ENCODE peak calls at places on chromosomes 1 and 21, in four cellular contexts. R is CD8-positive, alpha-beta T cell; N is heart right ventricle; Y is dorsolateral prefrontal cortex. F is an unnamed sample.

GRCh38 chr1:96292141-96292540 is 429.4 kb upstream of the PTBP2 start:
- DNase-seq in R (no peak), N (no peak), Y (no peak), F (no peak)

GRCh38 chr1:159040206-159040605 is 30.5 kb downstream of the IFI16 start:
- DNase-seq in R (no peak), N (no peak), Y (no peak), F (no peak)

GRCh38 chr1:113118266-113118665 is 45.3 kb downstream of the LRIG2 start:
- DNase-seq in R (no peak), N (no peak), Y (no peak), F (no peak)

GRCh38 chr1:239058190-239058589 is 328.2 kb upstream of the CHRM3 start:
- DNase-seq in R (no peak), N (no peak), Y (no peak), F (no peak)

GRCh38 chr1:92945748-92946270 is 15.5 kb downstream of the DIPK1A start:
- DNase-seq in R (no peak), N (no peak), Y (no peak), F (no peak)

GRCh38 chr1:186626533-186626932 is 53.7 kb downstream of the PTGS2 start:
- DNase-seq in R (no peak), N (no peak), Y (no peak), F (no peak)

GRCh38 chr1:234163267-234163919 is 209.9 kb upstream of the COA6 start:
- DNase-seq in R (no peak), N (no peak), Y (peak), F (no peak)

GRCh38 chr21:28636988-28637691 is 355.5 kb downstream of the LTN1 start:
- DNase-seq in R (no peak), N (no peak), Y (no peak), F (no peak)

GRCh38 chr1:67142931-67143330 is 8.2 kb upstream of the C1orf141 start:
- DNase-seq in R (no peak), N (no peak), Y (no peak), F (no peak)

GRCh38 chr1:184605941-184606340 is 148.7 kb downstream of the EDEM3 start:
- DNase-seq in R (no peak), N (no peak), Y (no peak), F (no peak)

GRCh38 chr1:118627435-118627834 is 360.7 kb downstream of the TBX15 start:
- DNase-seq in R (no peak), N (no peak), Y (no peak), F (no peak)

GRCh38 chr21:29704719-29705118 is 235.1 kb downstream of the GRIK1 start:
- DNase-seq in R (no peak), N (no peak), Y (no peak), F (no peak)

GRCh38 chr1:147539122-147539575 is 2.2 kb upstream of the BCL9 start:
- DNase-seq in R (no peak), N (no peak), Y (no peak), F (peak)

GRCh38 chr1:94982403-94982802 is 55.5 kb upstream of the CNN3 start:
- DNase-seq in R (no peak), N (no peak), Y (no peak), F (no peak)

GRCh38 chr1:194517567-194517966 is 1331.2 kb upstream of the B3GALT2 start:
- DNase-seq in R (no peak), N (no peak), Y (no peak), F (no peak)

GRCh38 chr1:15090373-15090772 is 63.2 kb upstream of the TMEM51 start:
- DNase-seq in R (no peak), N (no peak), Y (peak), F (no peak)

GRCh38 chr1:234589854-234590620 is 19.9 kb downstream of the IRF2BP2 start:
- DNase-seq in R (no peak), N (no peak), Y (no peak), F (no peak)

GRCh38 chr1:12475158-12475934 is 142.7 kb downstream of the DHRS3 start:
- DNase-seq in R (no peak), N (no peak), Y (no peak), F (no peak)

GRCh38 chr1:206909167-206909882 is 12.1 kb downstream of the IL24 start:
- DNase-seq in R (no peak), N (peak), Y (no peak), F (no peak)

GRCh38 chr21:23936224-23936623 is 1671.1 kb downstream of the MRPL39 start:
- DNase-seq in R (no peak), N (no peak), Y (no peak), F (no peak)

GRCh38 chr1:178614286-178614685 is 101.4 kb downstream of the TEX35 start:
- DNase-seq in R (no peak), N (no peak), Y (no peak), F (no peak)

GRCh38 chr1:29356663-29357062 is 120.3 kb downstream of the PTPRU start:
- DNase-seq in R (no peak), N (no peak), Y (no peak), F (no peak)

GRCh38 chr1:190129367-190129766 is 348.3 kb downstream of the BRINP3 start:
- DNase-seq in R (no peak), N (no peak), Y (no peak), F (no peak)

GRCh38 chr21:25938673-25939395 is 204.1 kb downstream of the GABPA start:
- DNase-seq in R (no peak), N (no peak), Y (no peak), F (no peak)

GRCh38 chr21:25934130-25934529 is 199.4 kb downstream of the GABPA start:
- DNase-seq in R (no peak), N (no peak), Y (no peak), F (no peak)

GRCh38 chr21:25931791-25932190 is 197.0 kb downstream of the GABPA start:
- DNase-seq in R (no peak), N (no peak), Y (no peak), F (no peak)

GRCh38 chr21:25936776-25937175 is 202.0 kb downstream of the GABPA start:
- DNase-seq in R (no peak), N (no peak), Y (no peak), F (no peak)

GRCh38 chr21:25934771-25935224 is 200.0 kb downstream of the GABPA start:
- DNase-seq in R (no peak), N (peak), Y (no peak), F (peak)
- H3K4me3 ChIP-seq in R (no peak), N (no peak), Y (no peak), F (no peak)

DNA sequence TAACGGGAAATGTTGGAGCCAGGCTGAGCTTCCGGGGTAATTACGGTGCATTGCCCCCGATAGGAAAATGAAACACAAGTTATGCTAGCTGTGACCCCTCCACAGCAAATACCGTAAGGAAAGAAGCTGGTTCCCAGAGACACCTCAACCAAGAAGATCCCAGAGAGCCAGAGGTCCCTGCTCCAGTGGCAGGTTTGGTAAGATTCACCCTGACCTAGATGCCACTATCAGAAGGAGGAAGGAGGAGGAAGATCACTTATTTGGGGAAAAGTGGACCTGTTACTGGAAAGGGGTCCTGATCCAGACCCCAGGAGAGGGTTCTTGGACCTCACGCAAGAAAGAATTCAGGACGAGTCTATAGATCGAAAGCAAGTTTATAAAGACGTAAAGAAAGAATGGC is 7.6 kb upstream of the CAPN9 start:
- DNase-seq in R (no peak), N (no peak), Y (no peak), F (no peak)
- TF ChIP-seq CTCF in R (no peak), N (no peak), Y (no peak), F (no peak)

GRCh38 chr1:181189691-181190361 is 101.3 kb downstream of the IER5 start:
- DNase-seq in R (peak), N (peak), Y (peak), F (no peak)

GRCh38 chr1:181191494-181192040 is 103.1 kb downstream of the IER5 start:
- DNase-seq in R (no peak), N (no peak), Y (no peak), F (no peak)

GRCh38 chr1:181189245-181189644 is 100.7 kb downstream of the IER5 start:
- DNase-seq in R (no peak), N (no peak), Y (no peak), F (no peak)

GRCh38 chr1:181192277-181192676 is 103.8 kb downstream of the IER5 start:
- DNase-seq in R (no peak), N (no peak), Y (no peak), F (no peak)

DNA sequence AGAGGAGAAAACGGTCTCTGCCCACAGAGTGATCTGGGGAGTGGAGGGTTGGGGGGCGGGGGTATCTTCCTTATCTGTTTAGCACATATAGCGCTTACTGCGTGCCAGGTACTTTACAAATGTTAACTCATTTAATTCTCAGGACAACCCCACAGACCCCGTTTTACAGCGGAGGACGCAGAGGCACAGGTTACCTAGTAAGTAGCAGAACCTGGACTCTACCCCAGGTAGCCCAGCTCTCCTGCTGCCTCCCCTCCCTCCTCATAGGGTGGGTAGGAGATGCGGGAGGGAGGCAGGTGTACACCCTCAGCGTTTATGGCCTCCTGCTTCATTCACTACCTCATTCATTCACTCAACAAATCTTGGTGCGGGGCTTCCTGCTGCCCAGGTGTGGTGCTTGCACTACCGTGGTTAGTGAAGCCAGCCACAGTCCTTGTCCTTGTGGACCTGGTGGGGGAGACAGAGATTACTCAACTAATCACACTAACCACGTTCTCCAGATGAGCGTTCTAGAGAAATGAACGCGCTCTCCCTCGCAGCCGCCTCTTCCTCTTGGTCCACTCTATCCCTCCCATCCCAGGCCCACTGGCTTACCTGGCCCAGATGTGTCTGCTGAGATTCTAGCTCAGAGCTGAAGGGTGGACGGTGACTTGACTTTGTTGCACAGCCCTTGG is 102.0 kb downstream of the IER5 start:
- DNase-seq in R (no peak), N (no peak), Y (no peak), F (no peak)
- H3K4me3 ChIP-seq in R (peak), N (peak), Y (peak), F (peak)

GRCh38 chr21:32359719-32360260 is 33.0 kb downstream of the URB1 start:
- DNase-seq in R (no peak), N (no peak), Y (no peak), F (no peak)
- TF ChIP-seq CTCF in R (no peak), N (peak), Y (peak), F (peak)

GRCh38 chr21:37341254-37341960 is 25.2 kb upstream of the DYRK1A start:
- DNase-seq in R (no peak), N (no peak), Y (no peak), F (no peak)

GRCh38 chr21:37348664-37349063 is 17.9 kb upstream of the DYRK1A start:
- DNase-seq in R (no peak), N (no peak), Y (no peak), F (no peak)

GRCh38 chr21:37350472-37350871 is 16.1 kb upstream of the DYRK1A start:
- DNase-seq in R (no peak), N (no peak), Y (no peak), F (no peak)

GRCh38 chr21:37342046-37342632 is 24.4 kb upstream of the DYRK1A start:
- DNase-seq in R (no peak), N (no peak), Y (no peak), F (no peak)

DNA sequence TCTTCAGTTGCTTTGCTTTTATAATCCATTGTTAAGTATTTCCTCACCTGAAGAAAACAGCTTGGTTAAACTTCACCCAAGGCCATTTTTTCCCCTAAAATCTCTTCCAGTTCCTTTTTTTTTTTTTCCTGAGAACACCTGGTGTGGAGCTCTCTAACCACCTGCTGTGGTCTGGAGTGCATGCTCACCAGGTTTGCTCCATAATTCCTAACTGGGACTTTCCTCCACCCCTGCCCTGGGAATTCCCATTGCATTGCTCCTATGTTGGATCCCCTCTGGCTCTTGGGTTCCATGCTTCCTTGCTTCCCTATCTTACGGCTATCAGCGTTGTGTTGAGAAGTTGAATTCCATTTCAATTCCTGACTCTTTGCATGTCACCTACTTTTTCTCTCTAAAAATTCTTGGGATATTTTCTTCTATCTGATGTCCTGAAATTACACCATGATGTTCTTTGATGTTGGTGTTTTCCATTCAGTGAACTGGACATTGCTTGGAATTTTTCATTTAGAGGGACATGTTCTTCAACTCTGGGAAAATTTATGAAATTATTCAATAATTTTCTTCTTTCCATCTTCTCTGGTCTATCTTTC is 19.6 kb upstream of the DYRK1A start:
- DNase-seq in R (no peak), N (no peak), Y (no peak), F (no peak)
- H3K4me3 ChIP-seq in R (no peak), N (no peak), Y (no peak), F (no peak)

GRCh38 chr1:216600730-216601426 is 122.4 kb downstream of the ESRRG start:
- DNase-seq in R (no peak), N (peak), Y (peak), F (peak)
- TF ChIP-seq CTCF in R (no peak), N (peak), Y (peak), F (peak)